ENCODE peak calls at places on chromosomes 13 and 19, in seven cellular contexts. E is colonic mucosa, S is lower lobe of right lung, O is heart right ventricle, K is tibial nerve, H is esophagus squamous epithelium, V is AG04450. P is an unnamed sample.
A peak's percentile ranks its signal among the peaks of the same experiment; 100 is the strongest.

GRCh38 chr19:1155352-1156304 is 18.4 kb downstream of the SBNO2 start:
- DNase-seq in E (no peak), S (no peak), O (no peak), H (no peak), K (no peak), V (no peak), P (no peak)

GRCh38 chr13:98921015-98921414 is 56.8 kb downstream of the DOCK9 start:
- DNase-seq in K (no peak), O (no peak), E (no peak), V (no peak), S (no peak), H (no peak), P (no peak)

GRCh38 chr13:112690242-112690943 is 555 bp downstream of the ATP11A start:
- DNase-seq in V (no peak), S (peak; percentile 73), H (no peak), O (peak; percentile 43), E (peak; percentile 47), K (no peak), P (no peak)

GRCh38 chr13:49412749-49413148 is 31.1 kb downstream of the CAB39L start:
- DNase-seq in H (no peak), K (no peak), V (no peak), E (no peak), S (no peak), O (no peak), P (no peak)

GRCh38 chr19:28468701-28469459 is 744.1 kb downstream of the UQCRFS1 start:
- DNase-seq in K (no peak), E (peak; percentile 83), V (no peak), S (peak; percentile 56), H (no peak), O (no peak), P (no peak)

GRCh38 chr19:44677019-44677809 is 5.9 kb downstream of the CEACAM19 start:
- DNase-seq in O (no peak), H (no peak), V (no peak), E (no peak), S (no peak), K (no peak), P (no peak)

GRCh38 chr19:43966079-43966694 is 15.2 kb downstream of the ZNF221 start:
- DNase-seq in K (no peak), V (no peak), S (no peak), O (no peak), H (no peak), E (no peak), P (no peak)

GRCh38 chr13:106617561-106617960 is 49.6 kb upstream of the ARGLU1 start:
- DNase-seq in E (no peak), S (no peak), K (no peak), H (no peak), O (no peak), V (no peak), P (no peak)

GRCh38 chr13:75123428-75123827 is 358.5 kb downstream of the TBC1D4 start:
- DNase-seq in V (no peak), O (no peak), K (no peak), H (no peak), E (no peak), S (no peak), P (no peak)

GRCh38 chr19:34960940-34961679 is 2.9 kb downstream of the ZNF792 start:
- DNase-seq in K (no peak), V (no peak), H (no peak), E (no peak), S (no peak), O (no peak), P (no peak)

GRCh38 chr19:38079926-38080380 is 144.1 kb downstream of the DPF1 start:
- DNase-seq in S (no peak), E (no peak), K (no peak), V (peak; percentile 71), H (no peak), O (no peak), P (no peak)

GRCh38 chr13:51638497-51638871 is 54.2 kb downstream of the WDFY2 start:
- DNase-seq in E (no peak), S (no peak), K (no peak), V (no peak), O (no peak), H (no peak), P (no peak)

GRCh38 chr19:32407004-32407992 is 1.7 kb downstream of the DPY19L3 start:
- DNase-seq in H (no peak), E (no peak), O (no peak), K (no peak), S (peak; percentile 65), V (no peak), P (no peak)

GRCh38 chr13:114203536-114203935 is 24.5 kb downstream of the CFAP97D2 start:
- DNase-seq in K (no peak), S (no peak), V (no peak), H (no peak), O (no peak), E (no peak), P (peak; percentile 39)

GRCh38 chr19:49400034-49400433 is 12.0 kb downstream of the KASH5 start:
- DNase-seq in S (no peak), O (no peak), H (no peak), E (no peak), V (no peak), K (no peak), P (no peak)

GRCh38 chr19:32404939-32405430 is 585 bp upstream of the DPY19L3 start:
- DNase-seq in H (no peak), V (no peak), K (peak; percentile 35), E (peak; percentile 61), O (peak; percentile 47), S (peak; percentile 77), P (no peak)

GRCh38 chr13:106649495-106649894 is 81.6 kb upstream of the ARGLU1 start:
- DNase-seq in K (no peak), V (no peak), E (peak; percentile 78), S (no peak), H (no peak), O (no peak), P (no peak)

DNA sequence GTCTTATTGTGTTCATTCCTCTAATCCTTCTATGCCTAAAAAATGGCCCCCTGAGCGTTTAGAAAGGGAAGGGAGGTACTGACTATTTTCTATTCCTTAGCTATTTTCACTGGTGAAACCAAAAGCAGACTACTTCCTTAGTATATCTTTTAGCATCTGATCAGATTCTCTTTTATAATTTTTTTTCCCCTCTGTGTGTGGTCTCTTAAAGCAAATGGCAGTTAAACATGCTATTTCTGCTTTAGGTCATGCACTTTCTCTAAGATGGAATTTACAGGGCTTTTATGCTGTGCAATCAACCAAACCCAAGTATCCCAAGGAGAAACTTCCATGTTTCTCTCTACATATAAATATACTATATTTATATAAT is 10.0 kb upstream of the ITM2B start:
- DNase-seq in H (no peak), K (no peak), E (no peak), V (no peak), O (no peak), S (no peak), P (no peak)
- H3K27ac ChIP-seq in H (peak overlapping the region; percentile 83), K (peak overlapping the region; percentile 76), E (peak overlapping the region; percentile 73), V (no peak overlapping the region), O (peak overlapping the region; percentile 67), S (peak overlapping the region; percentile 78), P (peak overlapping the region; percentile 70)

GRCh38 chr13:27622102-27622820 is 569 bp downstream of the POLR1D start:
- DNase-seq in E (no peak), H (no peak), V (no peak), S (no peak), O (no peak), K (no peak), P (no peak)
- TF ChIP-seq CTCF in E (no peak), H (no peak), V (peak; percentile 42), S (no peak), O (no peak), K (no peak), P (no peak)

GRCh38 chr19:48206402-48207093 is 36.1 kb downstream of the ZSWIM9 start:
- DNase-seq in S (peak; percentile 80), H (no peak), O (no peak), V (no peak), K (no peak), E (no peak), P (no peak)
- H3K27ac ChIP-seq in S (peak overlapping the region; percentile 63), H (no peak overlapping the region), O (no peak overlapping the region), V (no peak overlapping the region), K (no peak overlapping the region), E (no peak overlapping the region), P (no peak overlapping the region)

DNA sequence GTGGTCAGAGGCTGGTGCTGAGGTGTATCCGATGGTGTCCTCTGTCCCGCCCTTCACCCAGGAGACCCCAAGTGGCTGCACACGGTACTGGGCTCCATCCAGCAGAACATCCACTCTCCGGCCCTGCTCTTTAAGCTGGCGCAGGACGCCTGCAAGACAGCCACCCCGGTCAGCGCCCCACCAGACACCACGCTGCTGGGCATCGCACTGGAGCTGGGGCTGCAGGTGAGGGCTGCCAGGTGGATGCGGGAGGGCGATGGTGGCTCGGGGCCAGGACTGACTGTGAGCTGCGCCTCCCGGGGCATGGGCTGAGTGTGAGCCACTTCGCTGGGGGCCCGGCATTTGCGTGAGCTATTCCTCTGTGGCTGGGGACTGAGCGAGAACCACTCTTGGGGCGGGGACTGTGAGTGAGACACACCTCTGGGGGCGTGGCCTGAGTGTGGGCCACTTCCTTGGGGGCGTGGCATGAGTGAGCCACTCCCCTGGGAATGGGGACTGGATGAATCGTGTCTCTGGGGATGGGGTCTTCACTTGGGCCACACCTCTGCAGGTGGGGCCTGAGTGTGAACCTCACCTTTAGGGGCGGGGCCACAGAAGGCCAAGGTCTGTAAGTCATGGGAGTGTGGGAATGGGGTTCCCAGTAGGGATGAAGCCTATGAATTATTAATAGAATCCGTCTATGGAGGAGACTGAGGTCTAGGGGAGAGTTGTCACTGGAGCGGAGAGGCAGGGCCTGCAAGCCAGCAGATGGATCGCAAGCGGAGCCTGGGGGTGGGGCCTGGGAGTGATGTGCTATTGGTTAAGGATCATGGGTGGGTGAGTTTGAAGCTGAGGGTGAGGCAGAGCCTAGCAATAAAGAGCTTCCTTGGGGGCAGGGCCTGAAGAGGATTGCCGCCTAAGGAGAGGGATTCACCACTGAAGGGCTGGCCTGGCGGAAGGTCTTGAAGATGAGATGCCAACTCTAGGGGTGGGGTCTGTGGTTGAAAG is 30.5 kb downstream of the ZSWIM4 start:
- DNase-seq in V (no peak), S (no peak), E (no peak), O (no peak), K (no peak), H (no peak), P (no peak)
- TF ChIP-seq CTCF in V (no peak), S (no peak), E (no peak), O (no peak), K (peak; percentile 11), H (no peak), P (no peak)

GRCh38 chr13:30873519-30873918 is 32.6 kb upstream of the MEDAG start:
- DNase-seq in H (no peak), K (no peak), O (no peak), V (no peak), S (no peak), E (no peak), P (no peak)
- H3K27ac ChIP-seq in H (peak overlapping the region; percentile 26), K (no peak overlapping the region), O (no peak overlapping the region), V (no peak overlapping the region), S (no peak overlapping the region), E (no peak overlapping the region), P (no peak overlapping the region)